ENCODE peak calls at places on chromosomes 7 and 10, in five cellular contexts. X is HCT116, I is OCI-LY7, Z is DND-41, T is H9. D is an unnamed sample.
A peak's percentile ranks its signal among the peaks of the same experiment; 100 is the strongest.

GRCh38 chr7:127650842-127651555 is 995 bp upstream of the SND1 start:
- DNase-seq in I (no peak), T (peak; percentile 59), X (no peak), Z (no peak), D (no peak)

GRCh38 chr7:124784879-124785818 is 19.6 kb upstream of the GPR37 start:
- DNase-seq in X (peak; percentile 47), I (peak; percentile 38), Z (peak; percentile 20), T (peak; percentile 73), D (peak; percentile 75)

GRCh38 chr7:157392256-157393037 is 55.6 kb downstream of the DNAJB6 start:
- DNase-seq in I (no peak), T (no peak), X (no peak), Z (no peak), D (no peak)

GRCh38 chr10:33046792-33047191 is 88.8 kb upstream of the ITGB1 start:
- DNase-seq in I (no peak), T (no peak), X (no peak), Z (no peak), D (no peak)

GRCh38 chr7:25964483-25964961 is 187.5 kb upstream of the NFE2L3 start:
- DNase-seq in X (no peak), T (no peak), I (peak; percentile 79), Z (no peak), D (no peak)

GRCh38 chr7:16396766-16397496 is 24.4 kb downstream of the CRPPA start:
- DNase-seq in Z (no peak), I (no peak), T (no peak), X (no peak), D (peak; percentile 13)

GRCh38 chr7:17706734-17707133 is 233.6 kb downstream of the SNX13 start:
- DNase-seq in X (peak; percentile 65), Z (peak; percentile 47), I (peak; percentile 49), T (peak; percentile 72), D (peak; percentile 78)

GRCh38 chr10:60396766-60397165 is 7.1 kb upstream of the ANK3 start:
- DNase-seq in I (no peak), T (no peak), Z (no peak), X (no peak), D (no peak)

GRCh38 chr7:63900394-63901203 is 98.0 kb upstream of the ZNF722 start:
- DNase-seq in T (no peak), I (no peak), Z (peak; percentile 97), X (no peak), D (peak; percentile 74)

GRCh38 chr7:28551311-28551710 is 139.0 kb downstream of the CREB5 start:
- DNase-seq in T (no peak), Z (no peak), X (no peak), I (no peak), D (peak; percentile 49)

GRCh38 chr7:41503438-41503837 is 199.5 kb downstream of the INHBA start:
- DNase-seq in X (no peak), Z (no peak), I (no peak), T (no peak), D (peak; percentile 43)

GRCh38 chr7:143382791-143383641 is 1.9 kb downstream of the ZYX start:
- DNase-seq in X (no peak), T (peak; percentile 25), I (no peak), Z (no peak), D (no peak)

GRCh38 chr7:95509199-95509598 is 23.5 kb downstream of the ASB4 start:
- DNase-seq in I (peak; percentile 1), T (peak; percentile 50), X (no peak), Z (peak; percentile 83), D (peak; percentile 57)

GRCh38 chr7:152759655-152760383 is at the start of gene ACTR3B:
- DNase-seq in X (peak; percentile 66), T (peak; percentile 89), I (peak; percentile 91), Z (peak; percentile 86), D (peak; percentile 94)

GRCh38 chr7:8305104-8305503 is 43.1 kb upstream of the ICA1 start:
- DNase-seq in X (no peak), Z (no peak), T (no peak), I (no peak), D (no peak)

GRCh38 chr10:132158122-132158741 is 28.5 kb upstream of the DPYSL4 start:
- DNase-seq in Z (peak; percentile 31), I (peak; percentile 81), T (peak; percentile 47), X (peak; percentile 15), D (peak; percentile 10)

GRCh38 chr7:137934176-137934826 is 67.6 kb downstream of the CREB3L2 start:
- DNase-seq in Z (no peak), X (no peak), T (no peak), I (no peak), D (no peak)

GRCh38 chr7:70542750-70543376 is 589.1 kb upstream of the GALNT17 start:
- DNase-seq in T (no peak), X (no peak), Z (no peak), I (no peak), D (peak; percentile 7)

GRCh38 chr10:86363184-86363832 is 3.3 kb downstream of the GRID1 start:
- DNase-seq in Z (no peak), T (peak; percentile 71), X (no peak), I (no peak), D (peak; percentile 33)

GRCh38 chr7:155020996-155021395 is 18.1 kb upstream of the PAXIP1 start:
- DNase-seq in Z (no peak), T (peak; percentile 40), I (no peak), X (no peak), D (no peak)

GRCh38 chr10:17109475-17110207 is 20.0 kb downstream of the CUBN start:
- DNase-seq in X (peak; percentile 21), Z (no peak), T (no peak), I (no peak), D (peak; percentile 92)

GRCh38 chr10:126160971-126161630 is 227.2 kb downstream of the ADAM12 start:
- DNase-seq in T (peak; percentile 53), X (peak; percentile 50), Z (no peak), I (no peak), D (no peak)

GRCh38 chr10:22611425-22612111 is 102.8 kb downstream of the PIP4K2A start:
- DNase-seq in X (no peak), Z (peak; percentile 79), I (peak; percentile 58), T (no peak), D (no peak)

GRCh38 chr10:53886325-53887300 is 914.4 kb downstream of the PCDH15 start:
- DNase-seq in X (no peak), Z (no peak), I (no peak), T (no peak), D (no peak)

GRCh38 chr7:151666886-151667285 is 147.2 kb upstream of the RHEB start:
- DNase-seq in Z (no peak), X (no peak), I (no peak), T (no peak), D (no peak)

GRCh38 chr10:13528875-13529713 is at the start of gene BEND7:
- DNase-seq in X (no peak), T (no peak), Z (no peak), I (no peak), D (peak; percentile 52)

GRCh38 chr7:22576941-22577927 is 77.2 kb upstream of the STEAP1B start:
- DNase-seq in Z (no peak), X (no peak), I (no peak), T (no peak), D (peak; percentile 96)

GRCh38 chr10:21315321-21316220 is 209.9 kb downstream of the SKIDA1 start:
- DNase-seq in Z (no peak), X (no peak), I (no peak), T (peak; percentile 78), D (peak; percentile 82)

GRCh38 chr7:105521027-105521730 is 892 bp downstream of the PUS7 start:
- DNase-seq in Z (peak; percentile 60), I (peak; percentile 51), T (peak; percentile 45), X (no peak), D (peak; percentile 87)

DNA sequence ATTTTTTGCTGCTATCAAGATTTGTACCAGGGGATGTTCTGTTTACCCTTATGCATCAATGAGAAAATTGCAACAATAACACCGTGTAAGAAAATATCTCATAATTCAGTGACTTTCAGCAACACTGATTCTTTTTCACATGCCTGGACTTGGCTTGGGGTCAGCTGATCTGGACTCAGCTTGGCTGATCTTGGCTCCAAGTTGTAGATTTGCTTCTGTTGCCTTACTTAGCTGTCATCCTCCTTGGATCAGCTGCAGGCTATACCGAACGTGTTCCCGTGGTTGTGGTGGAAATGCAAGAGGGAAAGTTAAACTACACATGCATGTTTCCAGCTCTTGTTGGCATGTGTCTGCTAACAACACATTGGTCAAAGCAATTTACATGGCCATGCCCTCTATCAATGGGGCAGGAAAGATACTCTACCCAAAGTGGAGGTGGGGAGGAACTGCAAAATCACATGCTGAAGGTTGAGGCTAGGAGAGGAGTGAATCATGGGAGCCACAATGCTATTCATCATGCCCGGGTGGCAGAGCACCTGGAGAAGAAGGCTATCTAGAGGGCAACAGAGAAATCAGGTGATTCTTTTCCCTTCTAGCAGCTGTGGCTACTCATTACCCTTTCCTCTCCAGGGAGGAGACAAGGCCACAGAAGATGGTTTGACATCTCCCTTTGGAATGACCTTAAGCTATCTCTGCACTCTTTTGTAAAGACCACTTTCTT is 1276.3 kb upstream of the AUTS2 start:
- DNase-seq in Z (no peak), I (no peak), T (no peak), X (no peak), D (no peak)
- H2AFZ ChIP-seq in Z (no peak overlapping the region), I (no peak overlapping the region), T (no peak overlapping the region), X (no peak overlapping the region), D (no peak overlapping the region)

GRCh38 chr7:116509982-116510579 is 10.5 kb downstream of the CAV2 start:
- DNase-seq in T (no peak), X (no peak), Z (no peak), I (no peak), D (no peak)
- H2AFZ ChIP-seq in T (no peak overlapping the region), X (no peak overlapping the region), Z (peak overlapping the region; percentile 20), I (no peak overlapping the region), D (no peak overlapping the region)

GRCh38 chr7:101134399-101134980 is 7.6 kb downstream of the SERPINE1 start:
- DNase-seq in I (no peak), X (no peak), Z (no peak), T (no peak), D (peak; percentile 58)

GRCh38 chr7:101138149-101138870 is 11.4 kb downstream of the SERPINE1 start:
- DNase-seq in I (peak; percentile 55), Z (peak; percentile 67), T (peak; percentile 88), X (peak; percentile 97), D (peak; percentile 97)

GRCh38 chr7:101129603-101130117 is 2.8 kb downstream of the SERPINE1 start:
- DNase-seq in X (no peak), I (no peak), T (no peak), Z (no peak), D (peak; percentile 41)

GRCh38 chr7:101137651-101138148 is 10.8 kb downstream of the SERPINE1 start:
- DNase-seq in T (no peak), X (no peak), Z (no peak), I (no peak), D (peak; percentile 46)

GRCh38 chr7:101133621-101134398 is 6.9 kb downstream of the SERPINE1 start:
- DNase-seq in Z (no peak), T (no peak), X (no peak), I (no peak), D (peak; percentile 60)
- H2AFZ ChIP-seq in Z (no peak overlapping the region), T (no peak overlapping the region), X (no peak overlapping the region), I (no peak overlapping the region), D (no peak overlapping the region)

GRCh38 chr10:125152646-125153368 is 7.6 kb downstream of the CTBP2 start:
- DNase-seq in T (peak; percentile 56), Z (no peak), X (no peak), I (no peak), D (peak; percentile 41)

GRCh38 chr10:125151170-125151823 is 9.1 kb downstream of the CTBP2 start:
- DNase-seq in Z (no peak), T (peak; percentile 52), X (no peak), I (no peak), D (no peak)

GRCh38 chr10:125153693-125154490 is 6.5 kb downstream of the CTBP2 start:
- DNase-seq in X (no peak), I (no peak), Z (no peak), T (peak; percentile 23), D (peak; percentile 83)

GRCh38 chr10:125154529-125154928 is 5.8 kb downstream of the CTBP2 start:
- DNase-seq in Z (no peak), I (no peak), X (no peak), T (peak; percentile 29), D (no peak)

GRCh38 chr10:125151824-125152634 is 8.3 kb downstream of the CTBP2 start:
- DNase-seq in T (peak; percentile 96), I (no peak), X (no peak), Z (no peak), D (no peak)
- H2AFZ ChIP-seq in T (no peak overlapping the region), I (no peak overlapping the region), X (no peak overlapping the region), Z (no peak overlapping the region), D (no peak overlapping the region)